ENCODE peak calls at places on chromosomes 6 and 20, in ten cellular contexts. N is natural killer cell treated with Interleukin-12 subunit alpha and Interleukin-12 subunit beta and Interleukin-15 and Interleukin-18, amount 100 ng/mL, for 72 hours; R is activated naive CD8-positive, alpha-beta T cell treated with anti-CD3 and anti-CD28 coated beads, Interleukin-2, amount 50 U/mL, for 24 hours; A is HCT116; Z is central memory CD8-positive, alpha-beta T cell; U is right cardiac atrium; L is naive thymus-derived CD4-positive, alpha-beta T cell; I is Panc1; C is RWPE2; B is effector memory CD8-positive, alpha-beta T cell. D is an unnamed sample.

GRCh38 chr20:6769953-6770831 is 2.7 kb downstream of the BMP2 start:
- ATAC-seq in N (peak), R (no peak), A (no peak), Z (no peak), U (peak), L (no peak), I (no peak), C (peak), B (no peak), D (no peak)

GRCh38 chr6:164086326-164086887 is 671.9 kb downstream of the QKI start:
- ATAC-seq in N (peak), R (no peak), A (no peak), Z (no peak), U (no peak), L (peak), I (no peak), C (no peak), B (no peak), D (no peak)

GRCh38 chr6:138988469-138988834 is 399 bp upstream of the REPS1 start:
- ATAC-seq in N (peak), R (peak), A (peak), Z (peak), U (no peak), L (peak), I (peak), C (peak), B (peak), D (peak)

GRCh38 chr6:38493929-38494547 is 145.7 kb downstream of the BTBD9 start:
- ATAC-seq in N (no peak), R (no peak), A (peak), Z (peak), U (no peak), L (peak), I (peak), C (no peak), B (peak), D (no peak)

GRCh38 chr6:28408076-28408802 is 8.7 kb upstream of the ZSCAN12 start:
- ATAC-seq in N (peak), R (peak), A (no peak), Z (no peak), U (no peak), L (no peak), I (no peak), C (no peak), B (no peak), D (no peak)

GRCh38 chr20:19824861-19825260 is 66.8 kb downstream of the RIN2 start:
- ATAC-seq in N (no peak), R (no peak), A (no peak), Z (no peak), U (no peak), L (no peak), I (no peak), C (no peak), B (no peak), D (no peak)

GRCh38 chr6:31041372-31041974 is 31.2 kb downstream of the MUC22 start:
- ATAC-seq in N (no peak), R (no peak), A (no peak), Z (no peak), U (no peak), L (no peak), I (no peak), C (no peak), B (no peak), D (no peak)

GRCh38 chr20:23587631-23588030 is 18.1 kb downstream of the CST9 start:
- ATAC-seq in N (no peak), R (no peak), A (no peak), Z (no peak), U (no peak), L (no peak), I (no peak), C (no peak), B (no peak), D (no peak)

GRCh38 chr6:162014069-162014811 is 713.3 kb downstream of the PRKN start:
- ATAC-seq in N (peak), R (no peak), A (no peak), Z (no peak), U (peak), L (no peak), I (no peak), C (no peak), B (no peak), D (no peak)

GRCh38 chr6:137808836-137809315 is 58.2 kb upstream of the TNFAIP3 start:
- ATAC-seq in N (no peak), R (no peak), A (no peak), Z (no peak), U (peak), L (no peak), I (peak), C (no peak), B (no peak), D (no peak)

GRCh38 chr6:159093608-159094443 is 49.0 kb upstream of the TAGAP start:
- ATAC-seq in N (no peak), R (no peak), A (no peak), Z (no peak), U (peak), L (no peak), I (no peak), C (no peak), B (no peak), D (no peak)

D was measured in gastroesophageal sphincter.